ENCODE peak calls at places on chromosomes 11 and 22, in ten cellular contexts. N is HCT116, K is tibial nerve, D is body of pancreas, Y is spleen, I is adrenal gland, H is heart left ventricle, Z is GM12865, P is retinal pigment epithelial cell, O is stomach. S is an unnamed sample.

GRCh38 chr22:28395920-28396447 is 283.7 kb downstream of the TTC28 start:
- DNase-seq in D (no peak), K (no peak), Y (no peak), P (no peak), H (no peak), N (no peak), Z (no peak), I (no peak), O (no peak), S (peak; percentile 29)

GRCh38 chr11:117387992-117388765 is 60.5 kb downstream of the CEP164 start:
- DNase-seq in I (no peak), D (no peak), Z (no peak), H (no peak), Y (no peak), P (no peak), N (no peak), K (no peak), O (no peak), S (peak; percentile 94)

GRCh38 chr11:76543006-76543703 is 98.3 kb downstream of the EMSY start:
- DNase-seq in K (no peak), D (no peak), N (no peak), H (peak; percentile 54), O (no peak), P (no peak), I (no peak), Y (no peak), Z (no peak), S (no peak)

GRCh38 chr11:6497069-6497839 is at the start of gene DNHD1:
- DNase-seq in Y (no peak), K (no peak), I (no peak), N (no peak), D (no peak), P (no peak), Z (no peak), H (peak; percentile 57), O (no peak), S (no peak)

GRCh38 chr11:1949302-1949701 is 2.2 kb downstream of the MRPL23 start:
- DNase-seq in P (no peak), H (no peak), D (no peak), I (peak; percentile 2), Y (peak; percentile 62), O (no peak), Z (no peak), N (no peak), K (no peak), S (no peak)

GRCh38 chr11:32448232-32448631 is 12.9 kb upstream of the WT1 start:
- DNase-seq in N (peak; percentile 43), H (no peak), I (no peak), O (peak; percentile 16), Z (peak; percentile 49), K (no peak), Y (no peak), D (no peak), P (no peak), S (no peak)

GRCh38 chr11:123740787-123741158 is 687 bp downstream of the ZNF202 start:
- DNase-seq in Y (no peak), K (no peak), D (peak; percentile 7), H (no peak), N (no peak), P (no peak), O (no peak), I (peak; percentile 11), Z (no peak), S (no peak)

GRCh38 chr11:83827940-83828554 is 541.9 kb upstream of the CCDC90B start:
- DNase-seq in D (no peak), H (no peak), Z (peak; percentile 52), N (peak; percentile 18), Y (no peak), K (no peak), P (peak; percentile 26), O (no peak), I (no peak), S (peak; percentile 44)

GRCh38 chr11:47360341-47360740 is 7.8 kb upstream of the MYBPC3 start:
- DNase-seq in N (no peak), K (no peak), Z (no peak), O (no peak), D (no peak), H (no peak), Y (peak; percentile 66), P (no peak), I (no peak), S (no peak)

GRCh38 chr11:108324587-108324986 is 101.7 kb downstream of the ATM start:
- DNase-seq in O (no peak), P (no peak), Y (no peak), H (no peak), I (no peak), D (no peak), Z (no peak), K (no peak), N (no peak), S (peak; percentile 53)

GRCh38 chr11:32400196-32400595 is 35.1 kb downstream of the WT1 start:
- DNase-seq in I (no peak), P (no peak), N (no peak), D (no peak), Z (no peak), Y (no peak), O (no peak), H (no peak), K (no peak), S (peak; percentile 64)

GRCh38 chr11:113436672-113437252 is 38.4 kb downstream of the DRD2 start:
- DNase-seq in H (no peak), Y (no peak), D (no peak), Z (no peak), I (no peak), P (no peak), N (no peak), K (no peak), O (no peak), S (no peak)

GRCh38 chr11:73623651-73624050 is 22.7 kb upstream of the PLEKHB1 start:
- DNase-seq in O (no peak), Z (no peak), H (no peak), Y (no peak), I (peak; percentile 12), N (no peak), P (no peak), D (peak; percentile 46), K (no peak), S (peak; percentile 18)

GRCh38 chr11:45392621-45393183 is 106.6 kb upstream of the SYT13 start:
- DNase-seq in P (no peak), K (no peak), H (no peak), N (no peak), I (no peak), O (no peak), D (no peak), Z (no peak), Y (peak; percentile 56), S (peak; percentile 20)

DNA sequence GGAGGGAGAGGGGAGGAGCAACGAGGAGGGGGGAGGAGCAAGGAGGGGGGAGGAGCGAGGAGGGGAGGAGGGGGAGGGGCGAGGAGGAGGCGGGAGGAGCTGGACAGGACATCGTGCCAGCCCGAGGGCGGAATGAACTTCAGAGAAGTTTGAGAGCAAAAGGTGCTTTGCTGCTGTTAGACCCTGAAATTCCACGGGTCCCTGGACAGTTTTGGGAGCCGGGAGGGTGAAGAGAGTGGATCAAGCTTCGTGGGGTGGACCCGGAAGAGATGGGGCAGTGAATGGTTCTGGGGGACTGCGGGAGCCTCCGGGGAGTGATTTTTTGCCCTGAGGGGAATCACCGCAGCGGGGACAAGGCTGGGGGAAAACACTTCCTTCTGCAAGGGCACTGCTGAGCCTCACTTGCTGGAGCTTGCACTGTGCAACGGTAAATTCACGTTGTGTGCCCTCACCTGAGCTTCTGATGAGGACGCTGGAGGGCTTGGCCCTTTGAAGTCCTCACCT is 10.7 kb upstream of the NLRP6 start:
- DNase-seq in K (peak; percentile 53), O (peak; percentile 60), H (peak; percentile 50), I (no peak), Y (peak; percentile 91), D (no peak), P (no peak), N (no peak), Z (peak; percentile 85), S (peak; percentile 28)
- H3K4me3 ChIP-seq in K (peak overlapping the region; percentile 39), O (peak overlapping the region; percentile 37), H (peak overlapping the region; percentile 27), I (peak overlapping the region; percentile 42), Y (peak overlapping the region; percentile 50), D (no peak overlapping the region), P (no peak overlapping the region), N (no peak overlapping the region), Z (peak overlapping the region; percentile 95), S (peak overlapping the region; percentile 33)

GRCh38 chr11:90363739-90364138 is 140.9 kb upstream of the CHORDC1 start:
- DNase-seq in Z (no peak), H (no peak), K (no peak), O (no peak), I (no peak), Y (no peak), P (no peak), N (no peak), D (no peak), S (no peak)
- TF ChIP-seq CTCF in Z (no peak), H (no peak), K (no peak), O (no peak), I (no peak), Y (no peak), P (no peak), N (no peak), D (no peak), S (no peak)

GRCh38 chr11:64035581-64035980 is at the start of gene FLRT1:
- DNase-seq in Z (no peak), P (no peak), I (no peak), K (no peak), Y (no peak), N (no peak), H (no peak), O (no peak), D (no peak), S (no peak)
- H3K4me3 ChIP-seq in Z (no peak within 1 kb of the TSS), P (peak within 1 kb of the TSS; percentile 25), I (peak within 1 kb of the TSS; percentile 57), K (peak within 1 kb of the TSS; percentile 52), Y (no peak within 1 kb of the TSS), N (no peak within 1 kb of the TSS), H (peak within 1 kb of the TSS; percentile 65), O (peak within 1 kb of the TSS; percentile 62), D (peak within 1 kb of the TSS; percentile 47), S (peak within 1 kb of the TSS; percentile 43)

GRCh38 chr11:4496555-4497248 is 14.3 kb downstream of the OR52K1 start:
- DNase-seq in O (peak; percentile 34), Z (no peak), I (no peak), N (no peak), Y (no peak), D (peak; percentile 14), H (no peak), K (no peak), P (no peak), S (no peak)
- TF ChIP-seq CTCF in O (no peak), Z (no peak), I (no peak), N (no peak), Y (no peak), D (no peak), H (no peak), K (no peak), P (no peak), S (no peak)

GRCh38 chr11:34548278-34548677 is 34.7 kb upstream of the ELF5 start:
- DNase-seq in D (no peak), N (no peak), I (no peak), Y (no peak), K (no peak), Z (no peak), O (no peak), P (no peak), H (no peak), S (no peak)
- H3K4me3 ChIP-seq in D (no peak overlapping the region), N (no peak overlapping the region), I (no peak overlapping the region), Y (no peak overlapping the region), K (no peak overlapping the region), Z (no peak overlapping the region), O (no peak overlapping the region), P (no peak overlapping the region), H (no peak overlapping the region), S (no peak overlapping the region)

S was measured in AG10803.